ENCODE peak calls at places on chromosomes 2 and 18, in five cellular contexts. G, Q, C, J and V are unnamed samples.

GRCh38 chr2:118988706-118989105 is 46.7 kb downstream of the MARCO start:
- DNase-seq in G (no peak), Q (no peak), C (no peak), J (no peak), V (no peak)

GRCh38 chr2:64989982-64990614 is 899 bp downstream of the SLC1A4 start:
- DNase-seq in G (no peak), Q (no peak), C (no peak), J (no peak), V (peak)

GRCh38 chr2:1750935-1751767 is 6.8 kb upstream of the PXDN start:
- DNase-seq in G (peak), Q (peak), C (peak), J (peak), V (peak)

GRCh38 chr18:9663377-9663776 is 44.7 kb upstream of the RAB31 start:
- DNase-seq in G (no peak), Q (no peak), C (no peak), J (no peak), V (no peak)

GRCh38 chr2:3493610-3493997 is 25.7 kb downstream of the ADI1 start:
- DNase-seq in G (peak), Q (no peak), C (peak), J (peak), V (peak)

GRCh38 chr2:189579585-189579984 is 1.0 kb downstream of the SLC40A1 start:
- DNase-seq in G (no peak), Q (no peak), C (no peak), J (no peak), V (no peak)

GRCh38 chr2:85768713-85769112 is 14.9 kb downstream of the ATOH8 start:
- DNase-seq in G (peak), Q (no peak), C (peak), J (peak), V (peak)

GRCh38 chr2:174153757-174154680 is 94.3 kb downstream of the OLA1 start:
- DNase-seq in G (peak), Q (no peak), C (no peak), J (no peak), V (no peak)

GRCh38 chr2:151973901-151974199 is 125.0 kb downstream of the CACNB4 start:
- DNase-seq in G (peak), Q (no peak), C (peak), J (peak), V (no peak)

GRCh38 chr2:56334622-56335021 is 150.8 kb downstream of the CCDC85A start:
- DNase-seq in G (no peak), Q (no peak), C (no peak), J (no peak), V (no peak)

GRCh38 chr2:10303634-10304378 is 1.1 kb downstream of the HPCAL1 start:
- DNase-seq in G (no peak), Q (no peak), C (peak), J (peak), V (peak)

GRCh38 chr2:150976604-150977003 is 285.1 kb downstream of the RBM43 start:
- DNase-seq in G (no peak), Q (no peak), C (no peak), J (no peak), V (no peak)

GRCh38 chr2:237967463-237967871 is 653 bp downstream of the UBE2F start:
- DNase-seq in G (no peak), Q (no peak), C (peak), J (peak), V (peak)

GRCh38 chr18:13710460-13710859 is 15.9 kb downstream of the FAM210A start:
- DNase-seq in G (no peak), Q (no peak), C (no peak), J (no peak), V (no peak)

GRCh38 chr2:13682878-13683277 is 949.6 kb upstream of the LRATD1 start:
- DNase-seq in G (peak), Q (no peak), C (no peak), J (no peak), V (no peak)

GRCh38 chr18:74395630-74396251 is 61.4 kb downstream of the DIPK1C start:
- DNase-seq in G (no peak), Q (no peak), C (no peak), J (no peak), V (no peak)

GRCh38 chr2:85470850-85471800 is 52.6 kb downstream of the SH2D6 start:
- DNase-seq in G (no peak), Q (no peak), C (peak), J (no peak), V (no peak)

GRCh38 chr2:210366675-210367080 is 51.7 kb upstream of the MYL1 start:
- DNase-seq in G (no peak), Q (no peak), C (no peak), J (no peak), V (no peak)

GRCh38 chr2:172282944-172283343 is 144.4 kb upstream of the ITGA6 start:
- DNase-seq in G (peak), Q (no peak), C (no peak), J (no peak), V (no peak)

GRCh38 chr2:46308629-46309028 is 11.4 kb downstream of the EPAS1 start:
- DNase-seq in G (no peak), Q (no peak), C (no peak), J (no peak), V (no peak)